ENCODE peak calls at places on chromosomes 7 and 10, in seven cellular contexts. G is cardiac muscle cell, P is AG04450, K is spleen, B is sigmoid colon, N is transverse colon, M is fibroblast of the aortic adventitia. W is an unnamed sample.

GRCh38 chr7:134364619-134365037 is 47.9 kb upstream of the SLC35B4 start:
- DNase-seq in G (peak), P (no peak), B (no peak), N (no peak), M (peak), K (no peak), W (peak)

GRCh38 chr10:42992957-42993390 is 83.9 kb upstream of the RET start:
- DNase-seq in P (no peak), N (no peak), B (peak), M (no peak), K (peak), G (no peak), W (no peak)

GRCh38 chr7:83708531-83708930 is 59.6 kb upstream of the SEMA3E start:
- DNase-seq in B (no peak), M (no peak), K (no peak), N (no peak), P (no peak), G (no peak), W (no peak)

GRCh38 chr7:18494821-18495408 is 634 bp upstream of the HDAC9 start:
- DNase-seq in N (no peak), P (no peak), G (peak), K (no peak), B (no peak), M (peak), W (no peak)

GRCh38 chr7:156751319-156751718 is 110.7 kb downstream of the RNF32 start:
- DNase-seq in G (peak), B (no peak), K (no peak), M (peak), N (no peak), P (peak), W (peak)

GRCh38 chr7:101882595-101883564 is 65.5 kb downstream of the CUX1 start:
- DNase-seq in K (no peak), N (peak), M (peak), G (peak), P (peak), B (peak), W (peak)

GRCh38 chr10:30639946-30640786 is 10.6 kb upstream of the LYZL2 start:
- DNase-seq in N (no peak), M (peak), K (no peak), G (peak), B (no peak), P (peak), W (peak)

GRCh38 chr7:3244241-3244814 is 56.7 kb upstream of the SDK1 start:
- DNase-seq in N (no peak), G (peak), B (no peak), P (peak), K (no peak), M (peak), W (peak)

GRCh38 chr10:63365976-63366765 is 99.6 kb downstream of the JMJD1C start:
- DNase-seq in K (no peak), P (no peak), M (no peak), B (no peak), G (no peak), N (no peak), W (peak)

GRCh38 chr10:82252081-82252480 is 377.1 kb downstream of the NRG3 start:
- DNase-seq in P (no peak), M (peak), B (no peak), G (peak), K (no peak), N (no peak), W (no peak)

GRCh38 chr7:135929692-135930091 is 47.5 kb downstream of the MTPN start:
- DNase-seq in G (no peak), B (no peak), K (no peak), M (no peak), N (no peak), P (no peak), W (no peak)

GRCh38 chr7:135933509-135934188 is 43.5 kb downstream of the MTPN start:
- DNase-seq in P (no peak), G (no peak), N (no peak), M (no peak), K (no peak), B (no peak), W (no peak)

GRCh38 chr7:135928136-135928535 is 49.0 kb downstream of the MTPN start:
- DNase-seq in P (no peak), B (no peak), N (no peak), M (no peak), G (no peak), K (no peak), W (no peak)

GRCh38 chr7:135929249-135929648 is 47.9 kb downstream of the MTPN start:
- DNase-seq in G (peak), P (no peak), B (no peak), K (no peak), M (no peak), N (no peak), W (no peak)

DNA sequence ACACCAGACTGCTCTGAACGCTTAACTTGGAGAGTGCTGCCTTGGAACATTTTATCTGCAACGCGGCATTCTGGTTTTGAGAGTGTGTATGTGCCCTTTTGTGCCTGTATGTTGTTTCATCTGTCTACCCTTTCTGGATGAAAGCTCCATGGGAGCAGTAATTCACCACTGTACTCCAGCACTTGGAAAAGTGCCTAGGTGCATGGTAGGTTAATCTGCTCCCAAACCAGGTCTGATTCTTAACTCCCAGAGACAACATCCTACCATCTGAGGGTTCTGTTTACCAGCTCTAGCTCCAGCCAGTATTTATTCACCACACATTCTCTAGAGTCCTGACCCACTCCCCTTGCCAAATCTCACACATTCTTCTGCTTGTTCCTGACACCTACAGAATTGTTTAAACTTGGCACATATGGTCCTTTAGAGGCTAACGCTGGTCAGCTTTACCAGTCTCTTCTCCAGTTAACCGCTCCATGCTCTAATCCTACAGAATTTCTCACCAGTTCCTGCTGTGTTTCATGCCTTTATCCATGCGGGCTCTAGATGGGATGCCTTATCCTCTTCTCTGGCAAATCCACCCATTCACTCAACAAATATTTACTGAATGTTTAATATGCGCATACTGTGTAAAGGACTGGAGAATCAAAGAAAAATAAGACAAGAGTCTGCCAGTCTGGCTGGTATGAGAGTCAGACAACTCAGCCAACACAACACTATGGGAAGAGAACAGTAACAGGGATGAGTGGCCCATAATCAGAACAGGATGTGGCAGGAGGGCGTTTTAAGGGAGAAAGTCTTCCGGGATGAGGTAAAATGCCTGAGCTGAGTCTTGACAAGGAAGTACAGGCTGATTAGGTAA is 46.4 kb downstream of the MTPN start:
- DNase-seq in N (no peak), P (no peak), G (peak), K (no peak), B (no peak), M (peak), W (no peak)
- H3K4me3 ChIP-seq in N (no peak), P (no peak), G (no peak), K (no peak), B (no peak), M (no peak), W (no peak)

GRCh38 chr10:14200645-14201534 is 129.8 kb downstream of the FRMD4A start:
- DNase-seq in G (peak), N (peak), P (no peak), B (no peak), K (no peak), M (no peak), W (no peak)
- TF ChIP-seq CTCF in G (peak), N (no peak), P (peak), B (no peak), K (no peak), M (peak), W (peak)

GRCh38 chr10:101587725-101588614 is at the start of the genes DPCD and POLL:
- DNase-seq in B (peak), K (peak), P (peak), G (peak), N (peak), M (peak), W (peak)

GRCh38 chr10:101585841-101586240 is 2.2 kb downstream of the POLL start:
- DNase-seq in N (no peak), B (no peak), K (peak), M (no peak), G (no peak), P (no peak), W (no peak)

DNA sequence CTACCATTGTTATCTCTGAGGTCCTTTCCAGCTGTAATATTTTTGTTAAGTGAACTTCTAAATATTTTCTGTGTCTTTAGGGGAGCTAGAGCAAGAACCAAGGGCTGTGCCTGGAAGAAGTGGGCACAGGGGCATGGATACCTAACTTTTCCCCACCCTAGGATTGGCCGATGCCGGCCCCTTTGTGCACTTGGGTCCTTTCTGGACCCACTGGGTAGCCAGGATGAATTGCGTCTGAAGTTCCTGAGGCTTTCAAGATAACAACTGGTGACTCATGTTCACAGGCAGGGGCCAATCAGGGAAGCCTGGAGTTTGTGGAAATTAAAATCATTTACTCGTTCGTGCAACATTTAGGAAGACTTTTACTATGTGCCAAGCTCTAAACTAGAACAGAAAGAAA is 758 bp downstream of the DPCD start:
- DNase-seq in B (no peak), M (peak), P (no peak), K (peak), G (peak), N (no peak), W (no peak)
- H3K4me3 ChIP-seq in B (peak), M (peak), P (peak), K (peak), G (peak), N (peak), W (peak)

GRCh38 chr7:20741801-20742200 is 44.9 kb downstream of the SP8 start:
- DNase-seq in M (no peak), K (no peak), G (no peak), B (no peak), P (no peak), N (no peak), W (no peak)

GRCh38 chr7:20748853-20749252 is 37.8 kb downstream of the SP8 start:
- DNase-seq in B (no peak), K (no peak), G (no peak), M (no peak), P (no peak), N (no peak), W (no peak)

GRCh38 chr7:20745716-20746115 is 41.0 kb downstream of the SP8 start:
- DNase-seq in B (no peak), M (no peak), P (no peak), G (no peak), N (no peak), K (no peak), W (no peak)

GRCh38 chr7:20742913-20743312 is 43.8 kb downstream of the SP8 start:
- DNase-seq in N (no peak), M (no peak), B (no peak), G (no peak), K (no peak), P (no peak), W (no peak)

GRCh38 chr7:20744913-20745587 is 41.6 kb downstream of the SP8 start:
- DNase-seq in G (no peak), K (no peak), M (peak), P (no peak), B (no peak), N (no peak), W (no peak)
- TF ChIP-seq CTCF in G (no peak), K (no peak), M (no peak), P (no peak), B (no peak), N (no peak), W (peak)

DNA sequence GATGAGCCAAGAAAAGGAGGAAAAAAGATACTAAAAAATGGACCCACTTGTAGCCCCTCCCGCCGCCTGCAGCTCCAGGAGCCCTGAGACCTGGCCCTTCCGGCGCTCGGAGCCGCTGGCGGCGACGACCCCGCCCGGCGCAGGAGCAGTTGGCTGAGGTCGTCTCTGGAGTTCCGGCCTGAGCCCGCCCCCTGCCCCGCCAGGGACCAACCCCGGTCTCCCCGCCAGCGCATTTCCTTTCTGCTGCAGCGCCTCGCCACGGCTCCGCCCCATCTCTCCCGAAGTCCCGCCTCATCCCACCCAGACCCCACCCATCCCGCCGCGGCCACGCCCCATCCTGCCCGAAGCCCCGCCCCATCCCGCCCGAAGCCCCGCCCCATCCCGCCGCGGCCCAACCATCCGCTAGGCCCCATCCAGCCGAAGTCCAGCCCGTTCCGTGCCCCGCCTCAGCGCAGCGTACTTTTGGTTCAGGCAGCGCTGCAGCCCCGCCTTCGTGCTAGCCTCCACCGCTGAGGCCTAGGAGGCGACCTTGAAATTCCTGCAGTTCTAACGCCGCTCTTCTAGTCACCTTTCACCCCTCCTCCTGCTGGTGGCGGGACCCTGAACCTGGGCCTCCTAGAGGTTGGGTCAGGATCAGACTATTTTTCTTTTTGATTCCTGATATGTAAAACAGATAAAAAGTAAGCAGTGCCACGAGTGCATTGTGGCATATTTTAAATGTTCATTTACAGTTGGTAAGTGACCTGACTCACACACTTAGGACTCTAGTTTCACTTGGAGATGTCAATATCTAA is at the start of gene STN1:
- DNase-seq in G (peak), P (peak), K (peak), M (peak), N (peak), B (peak), W (peak)
- H3K4me3 ChIP-seq in G (peak), P (peak), K (peak), M (peak), N (peak), B (peak), W (peak)

GRCh38 chr10:58382489-58382995 is 2.7 kb upstream of the TFAM start:
- DNase-seq in P (no peak), N (no peak), M (no peak), G (no peak), K (no peak), B (no peak), W (no peak)
- TF ChIP-seq CTCF in P (no peak), N (no peak), M (no peak), G (no peak), K (no peak), B (no peak), W (no peak)

GRCh38 chr7:17305387-17306171 is 7.1 kb downstream of the AHR start:
- DNase-seq in G (no peak), M (no peak), P (no peak), B (no peak), K (no peak), N (no peak), W (no peak)

GRCh38 chr7:17304926-17305325 is 6.5 kb downstream of the AHR start:
- DNase-seq in N (no peak), P (peak), G (peak), M (peak), B (no peak), K (no peak), W (peak)

GRCh38 chr7:17300012-17300411 is 1.6 kb downstream of the AHR start:
- DNase-seq in P (no peak), K (no peak), M (no peak), G (no peak), N (no peak), B (no peak), W (no peak)

GRCh38 chr7:17301491-17302101 is 3.1 kb downstream of the AHR start:
- DNase-seq in B (peak), P (no peak), M (peak), G (peak), N (peak), K (no peak), W (no peak)

GRCh38 chr7:17302575-17303142 is 4.2 kb downstream of the AHR start:
- DNase-seq in P (no peak), B (no peak), K (no peak), G (peak), M (peak), N (no peak), W (no peak)
- H3K4me3 ChIP-seq in P (no peak), B (peak), K (no peak), G (no peak), M (no peak), N (no peak), W (peak)

GRCh38 chr10:78520737-78521430 is 487.2 kb downstream of the RPS24 start:
- DNase-seq in M (peak), K (no peak), P (no peak), B (no peak), N (no peak), G (peak), W (peak)
- TF ChIP-seq CTCF in M (peak), K (no peak), P (peak), B (no peak), N (no peak), G (peak), W (peak)

GRCh38 chr10:131644287-131644686 is 256.5 kb upstream of the PPP2R2D start:
- DNase-seq in K (no peak), M (no peak), B (no peak), G (no peak), N (no peak), P (no peak), W (no peak)
- H3K4me3 ChIP-seq in K (no peak), M (no peak), B (no peak), G (no peak), N (no peak), P (no peak), W (no peak)